ENCODE peak calls at places on chromosomes 3 and 15, in seven cellular contexts. M is H54, Z is A549, P is uterus, Y is prostate gland, R is endothelial cell of umbilical vein, U is IMR-90. C is an unnamed sample.

GRCh38 chr3:129228891-129229585 is 20.4 kb upstream of the COPG1 start:
- DNase-seq in M (peak), Z (peak), P (no peak), Y (no peak), R (peak), U (peak), C (peak)

GRCh38 chr15:68789921-68790575 is 30.6 kb downstream of the ANP32A start:
- DNase-seq in M (no peak), Z (no peak), P (no peak), Y (no peak), R (peak), U (peak), C (no peak)

GRCh38 chr15:55552461-55552860 is 35.7 kb downstream of the PYGO1 start:
- DNase-seq in M (no peak), Z (no peak), P (no peak), Y (no peak), R (no peak), U (no peak), C (no peak)

GRCh38 chr15:61835476-61836106 is 224.7 kb downstream of the VPS13C start:
- DNase-seq in M (peak), Z (peak), P (peak), Y (peak), R (peak), U (peak), C (peak)

GRCh38 chr15:99507732-99508571 is 57.8 kb upstream of the MEF2A start:
- DNase-seq in M (no peak), Z (no peak), P (peak), Y (peak), R (no peak), U (no peak), C (no peak)

GRCh38 chr3:9909221-9910013 is 6.8 kb downstream of the IL17RE start:
- DNase-seq in M (no peak), Z (no peak), P (no peak), Y (no peak), R (no peak), U (no peak), C (no peak)

GRCh38 chr3:134350861-134351311 is 23.4 kb downstream of the AMOTL2 start:
- DNase-seq in M (no peak), Z (no peak), P (peak), Y (no peak), R (no peak), U (no peak), C (no peak)

GRCh38 chr3:22960326-22960984 is 242.7 kb upstream of the UBE2E2 start:
- DNase-seq in M (peak), Z (peak), P (peak), Y (peak), R (peak), U (peak), C (peak)

GRCh38 chr3:33664195-33664594 is 53.9 kb downstream of the CLASP2 start:
- DNase-seq in M (peak), Z (no peak), P (no peak), Y (no peak), R (peak), U (peak), C (no peak)

DNA sequence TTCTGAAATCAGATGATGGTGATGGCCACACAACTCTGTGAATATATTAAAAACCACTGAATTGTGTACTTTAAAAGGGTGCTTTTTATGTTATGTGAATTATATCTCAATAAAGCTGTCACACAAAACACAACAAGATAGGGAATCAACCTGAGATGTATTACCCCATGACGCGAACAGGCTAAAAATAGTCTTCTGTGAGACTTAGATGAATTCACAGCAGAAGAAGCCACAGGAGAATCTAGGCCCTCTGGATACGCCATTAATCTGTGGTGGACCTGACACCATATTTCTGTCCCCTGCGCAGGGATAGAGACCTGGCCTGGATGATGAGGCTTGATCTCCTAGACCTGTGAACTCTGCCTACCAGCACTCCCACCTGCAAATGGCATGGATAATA is 146.0 kb upstream of the HACD2 start:
- DNase-seq in M (no peak), Z (no peak), P (no peak), Y (no peak), R (no peak), U (no peak), C (no peak)
- TF ChIP-seq POLR2A in M (no peak), Z (no peak), P (no peak), Y (no peak), R (no peak), U (no peak), C (no peak)

DNA sequence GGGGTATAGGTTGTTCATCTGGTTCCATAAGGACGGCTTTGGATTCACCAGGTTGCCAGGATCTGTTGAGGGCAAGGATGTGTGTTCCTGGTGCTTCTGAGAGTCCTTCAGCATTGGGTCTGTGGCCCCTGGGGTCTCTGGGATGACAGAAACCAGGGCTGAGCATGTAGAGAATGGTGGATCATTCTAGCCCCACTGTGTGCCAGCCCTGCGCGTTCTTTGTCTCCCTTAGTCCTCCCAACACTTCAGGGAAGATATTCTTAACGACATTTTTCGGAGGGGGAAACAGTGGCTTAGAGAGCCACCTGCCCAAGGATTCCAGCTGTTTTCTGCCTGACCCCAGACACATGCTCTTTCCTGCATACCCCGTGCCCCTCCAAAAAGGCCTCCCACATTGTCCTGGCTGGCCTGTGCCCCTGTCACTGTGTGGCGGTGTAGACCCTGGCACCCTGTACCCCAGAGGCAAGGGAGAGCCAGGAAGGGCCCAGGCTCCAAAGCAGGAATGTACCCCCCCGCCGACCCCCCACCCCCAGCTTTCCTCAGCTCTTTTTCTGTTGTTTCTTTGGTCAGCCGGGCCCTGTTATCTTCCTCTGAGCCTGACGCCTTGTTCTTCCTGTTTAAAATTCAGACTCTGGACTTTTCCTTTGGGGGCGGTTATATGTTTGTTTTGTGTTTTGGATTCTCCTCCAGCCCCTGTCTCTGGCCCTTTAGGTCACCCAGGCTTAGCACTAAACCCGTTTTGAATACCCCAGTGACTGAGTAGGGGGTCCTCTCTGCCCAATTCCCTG is 57.8 kb upstream of the SMAD6 start:
- DNase-seq in M (no peak), Z (no peak), P (no peak), Y (no peak), R (peak), U (no peak), C (no peak)
- TF ChIP-seq POLR2A in M (no peak), Z (no peak), P (no peak), Y (no peak), R (no peak), U (no peak), C (no peak)

DNA sequence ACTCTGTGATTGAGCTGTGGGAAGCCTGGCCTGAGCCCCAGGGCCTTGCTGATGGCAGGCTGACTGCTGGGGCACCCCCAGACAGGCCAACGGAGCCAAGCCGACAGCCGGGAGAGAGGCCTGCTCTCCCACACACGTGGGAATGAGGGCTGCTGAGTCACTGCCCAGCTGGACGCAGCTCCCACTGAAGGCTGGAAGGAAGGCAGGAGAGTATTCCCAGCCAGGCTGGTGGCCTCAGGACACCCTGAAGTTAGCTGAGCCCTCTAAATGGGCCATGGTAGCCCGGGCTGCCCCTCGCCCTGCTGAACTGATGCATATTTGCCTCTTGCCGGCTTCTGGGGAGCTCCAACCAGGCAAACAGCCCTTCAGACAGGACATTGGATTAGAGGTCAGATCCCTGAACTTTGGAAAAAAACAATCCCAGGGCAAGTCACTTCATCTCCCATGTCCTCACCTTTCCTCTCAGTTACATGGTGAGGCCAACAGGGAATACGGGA is 98.1 kb upstream of the TLE3 start:
- DNase-seq in M (peak), Z (peak), P (peak), Y (peak), R (no peak), U (peak), C (no peak)
- TF ChIP-seq POLR2A in M (peak), Z (no peak), P (no peak), Y (peak), R (no peak), U (no peak), C (no peak)

GRCh38 chr15:59616390-59616789 is 4.8 kb downstream of the GCNT3 start:
- DNase-seq in M (no peak), Z (peak), P (no peak), Y (peak), R (no peak), U (no peak), C (no peak)
- TF ChIP-seq POLR2A in M (no peak), Z (no peak), P (no peak), Y (peak), R (no peak), U (no peak), C (no peak)

DNA sequence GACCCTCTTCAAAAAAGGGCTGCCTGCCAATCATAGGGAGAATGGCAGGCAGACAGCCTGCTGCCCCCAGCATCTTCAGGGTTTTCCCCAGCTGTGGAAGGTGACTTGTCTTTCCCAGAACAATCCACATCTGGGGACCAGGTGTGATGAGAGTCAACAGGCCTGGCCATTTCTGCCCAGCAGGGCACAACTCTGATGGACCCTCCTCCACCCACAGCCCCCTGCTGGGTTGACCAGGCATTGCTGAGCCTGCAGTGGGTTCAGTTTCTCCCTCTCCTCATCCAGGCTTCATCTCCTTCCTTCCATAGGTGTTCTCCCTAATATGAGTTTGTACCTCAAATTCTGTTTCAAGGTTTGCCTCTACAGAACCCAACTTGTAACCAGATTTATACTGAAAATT is 111.0 kb downstream of the MINAR1 start:
- DNase-seq in M (no peak), Z (no peak), P (no peak), Y (no peak), R (no peak), U (no peak), C (no peak)
- TF ChIP-seq POLR2A in M (no peak), Z (no peak), P (no peak), Y (no peak), R (no peak), U (no peak), C (no peak)

GRCh38 chr3:188508454-188508853 is 354.5 kb downstream of the LPP start:
- DNase-seq in M (no peak), Z (no peak), P (no peak), Y (no peak), R (no peak), U (no peak), C (no peak)
- TF ChIP-seq POLR2A in M (no peak), Z (no peak), P (no peak), Y (no peak), R (no peak), U (no peak), C (no peak)

GRCh38 chr15:83955806-83956265 is 279.7 kb upstream of the GOLGA6L4 start:
- DNase-seq in M (no peak), Z (no peak), P (no peak), Y (no peak), R (no peak), U (no peak), C (no peak)
- TF ChIP-seq POLR2A in M (no peak), Z (no peak), P (no peak), Y (no peak), R (no peak), U (no peak), C (no peak)

GRCh38 chr3:111978833-111979688 is at the start of gene ABHD10:
- DNase-seq in M (peak), Z (peak), P (peak), Y (peak), R (peak), U (peak), C (peak)
- TF ChIP-seq POLR2A in M (peak), Z (peak), P (peak), Y (peak), R (peak), U (no peak), C (peak)

GRCh38 chr15:72231066-72231846 is at the start of gene PKM:
- DNase-seq in M (peak), Z (peak), P (peak), Y (peak), R (peak), U (peak), C (peak)
- TF ChIP-seq POLR2A in M (peak), Z (peak), P (peak), Y (peak), R (peak), U (peak), C (peak)

DNA sequence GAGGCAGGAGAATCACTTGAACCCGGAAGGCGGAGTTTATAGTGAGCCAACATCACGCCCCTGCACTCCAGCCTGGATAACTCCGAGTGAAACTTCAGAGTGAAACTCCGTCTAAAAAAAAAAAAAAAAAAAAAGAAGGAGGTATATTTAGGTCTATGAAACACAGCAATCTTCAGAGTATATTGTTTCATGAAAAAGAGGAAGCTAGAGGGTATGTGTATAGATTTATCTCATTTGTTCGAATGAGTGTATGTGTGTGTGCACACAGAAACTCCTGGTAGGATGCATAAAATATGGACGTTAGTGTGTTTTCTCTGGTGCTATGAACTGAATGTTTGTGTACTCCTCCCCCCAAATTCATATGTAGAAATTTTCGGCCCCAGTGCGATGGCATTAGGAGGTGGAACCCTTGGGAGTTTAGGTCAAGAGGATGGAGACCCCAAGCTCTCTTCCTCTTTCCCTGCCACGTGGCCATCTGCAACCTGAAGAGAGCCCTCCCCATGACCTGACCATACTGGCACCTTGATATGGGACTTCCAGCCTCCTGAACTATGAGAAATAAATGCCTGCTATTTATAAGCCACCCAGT is 98.6 kb upstream of the KLF13 start:
- DNase-seq in M (no peak), Z (no peak), P (no peak), Y (no peak), R (no peak), U (no peak), C (no peak)
- TF ChIP-seq POLR2A in M (no peak), Z (no peak), P (no peak), Y (no peak), R (no peak), U (no peak), C (no peak)

C was measured in erythroblast.